ENCODE peak calls at places on chromosomes 2 and 18, in eight cellular contexts. S, W, Y, J, Z, X, L and I are unnamed samples.

GRCh38 chr2:51859260-51859659 is 827.3 kb upstream of the NRXN1 start:
- DNase-seq in S (no peak), W (no peak), Y (no peak), J (no peak), Z (no peak), X (no peak), L (no peak), I (no peak)

GRCh38 chr2:205771063-205771462 is 88.8 kb downstream of the NRP2 start:
- DNase-seq in S (no peak), W (no peak), Y (no peak), J (no peak), Z (no peak), X (peak; percentile 46), L (no peak), I (no peak)

GRCh38 chr2:183868707-183869106 is 729.6 kb upstream of the ZNF804A start:
- DNase-seq in S (no peak), W (no peak), Y (no peak), J (peak; percentile 10), Z (no peak), X (peak; percentile 31), L (no peak), I (no peak)

GRCh38 chr2:241635756-241636155 is 1.2 kb downstream of the THAP4 start:
- DNase-seq in S (no peak), W (no peak), Y (no peak), J (no peak), Z (no peak), X (peak; percentile 35), L (no peak), I (no peak)

GRCh38 chr2:191155608-191156071 is 4.8 kb upstream of the STAT4 start:
- DNase-seq in S (no peak), W (no peak), Y (no peak), J (no peak), Z (peak; percentile 78), X (peak; percentile 68), L (no peak), I (no peak)

GRCh38 chr2:86221066-86221684 is 21.9 kb downstream of the MRPL35 start:
- DNase-seq in S (no peak), W (peak; percentile 67), Y (peak; percentile 48), J (no peak), Z (peak; percentile 73), X (peak; percentile 47), L (peak; percentile 15), I (peak; percentile 53)

GRCh38 chr2:56297671-56298070 is 113.9 kb downstream of the CCDC85A start:
- DNase-seq in S (no peak), W (no peak), Y (no peak), J (no peak), Z (no peak), X (no peak), L (no peak), I (no peak)

GRCh38 chr2:235467586-235467985 is 26.3 kb upstream of the AGAP1 start:
- DNase-seq in S (no peak), W (no peak), Y (no peak), J (no peak), Z (peak; percentile 52), X (peak; percentile 84), L (no peak), I (no peak)

GRCh38 chr2:95054016-95054415 is 28.5 kb downstream of the MAL start:
- DNase-seq in S (no peak), W (no peak), Y (no peak), J (no peak), Z (no peak), X (no peak), L (no peak), I (no peak)

GRCh38 chr2:223560704-223561435 is 41.3 kb downstream of the SCG2 start:
- DNase-seq in S (no peak), W (no peak), Y (no peak), J (no peak), Z (no peak), X (peak; percentile 46), L (no peak), I (no peak)

GRCh38 chr2:176001281-176001902 is 675 bp downstream of the LNPK start:
- DNase-seq in S (peak; percentile 71), W (no peak), Y (peak; percentile 30), J (no peak), Z (peak; percentile 51), X (peak; percentile 64), L (no peak), I (peak; percentile 10)

GRCh38 chr2:99031481-99031880 is 95.5 kb upstream of the CRACDL start:
- DNase-seq in S (no peak), W (no peak), Y (no peak), J (no peak), Z (no peak), X (no peak), L (no peak), I (no peak)

GRCh38 chr2:229713371-229714079 is 830 bp downstream of the DNER start:
- DNase-seq in S (no peak), W (peak; percentile 70), Y (peak; percentile 8), J (no peak), Z (no peak), X (peak; percentile 16), L (no peak), I (no peak)

GRCh38 chr2:37318401-37318800 is 6.2 kb downstream of the PRKD3 start:
- DNase-seq in S (no peak), W (no peak), Y (no peak), J (no peak), Z (peak; percentile 86), X (peak; percentile 90), L (no peak), I (no peak)

GRCh38 chr18:12990662-12990976 is 543 bp upstream of the CEP192 start:
- DNase-seq in S (no peak), W (no peak), Y (no peak), J (no peak), Z (no peak), X (no peak), L (no peak), I (no peak)

GRCh38 chr18:76491436-76491800 is 3.6 kb downstream of the ZNF516 start:
- DNase-seq in S (no peak), W (peak; percentile 85), Y (peak; percentile 87), J (no peak), Z (peak; percentile 65), X (peak; percentile 59), L (peak; percentile 45), I (peak; percentile 81)

GRCh38 chr18:49613141-49613641 is 51.3 kb downstream of the LIPG start:
- DNase-seq in S (no peak), W (peak; percentile 92), Y (no peak), J (peak; percentile 80), Z (no peak), X (no peak), L (no peak), I (no peak)

GRCh38 chr18:7601249-7601620 is 34.1 kb downstream of the PTPRM start:
- DNase-seq in S (no peak), W (no peak), Y (no peak), J (peak; percentile 77), Z (no peak), X (peak; percentile 87), L (no peak), I (no peak)

GRCh38 chr2:72940786-72941185 is 23.5 kb downstream of the EMX1 start:
- DNase-seq in S (no peak), W (no peak), Y (no peak), J (no peak), Z (peak; percentile 33), X (peak; percentile 44), L (no peak), I (no peak)

GRCh38 chr2:9261231-9261883 is 54.7 kb downstream of the ASAP2 start:
- DNase-seq in S (no peak), W (no peak), Y (peak; percentile 66), J (no peak), Z (peak; percentile 95), X (peak; percentile 64), L (no peak), I (no peak)

GRCh38 chr18:69444221-69444620 is 43.5 kb downstream of the DOK6 start:
- DNase-seq in S (no peak), W (no peak), Y (no peak), J (no peak), Z (peak; percentile 0), X (peak; percentile 2), L (no peak), I (no peak)

GRCh38 chr2:119106301-119106897 is 52.2 kb downstream of the C1QL2 start:
- DNase-seq in S (peak; percentile 8), W (peak; percentile 66), Y (no peak), J (no peak), Z (peak; percentile 52), X (peak; percentile 27), L (no peak), I (no peak)

GRCh38 chr2:126879348-126880261 is 19.1 kb upstream of the TEX51 start:
- DNase-seq in S (peak; percentile 36), W (peak; percentile 10), Y (no peak), J (no peak), Z (no peak), X (no peak), L (no peak), I (no peak)

GRCh38 chr2:11201969-11202368 is 46.7 kb downstream of the SLC66A3 start:
- DNase-seq in S (no peak), W (no peak), Y (no peak), J (no peak), Z (no peak), X (no peak), L (no peak), I (no peak)

GRCh38 chr2:216379955-216380354 is 7.7 kb upstream of the MARCHF4 start:
- DNase-seq in S (no peak), W (no peak), Y (no peak), J (no peak), Z (no peak), X (no peak), L (no peak), I (no peak)

GRCh38 chr2:201441409-201441808 is 9.8 kb downstream of the TRAK2 start:
- DNase-seq in S (no peak), W (no peak), Y (no peak), J (no peak), Z (no peak), X (no peak), L (no peak), I (no peak)

GRCh38 chr2:157786663-157787363 is 89.3 kb downstream of the ACVR1 start:
- DNase-seq in S (no peak), W (no peak), Y (no peak), J (no peak), Z (peak; percentile 32), X (no peak), L (no peak), I (no peak)

GRCh38 chr2:59654753-59655152 is 898.7 kb downstream of the BCL11A start:
- DNase-seq in S (no peak), W (no peak), Y (no peak), J (no peak), Z (no peak), X (no peak), L (no peak), I (no peak)

GRCh38 chr2:132936791-132937190 is 266.8 kb upstream of the LYPD1 start:
- DNase-seq in S (no peak), W (no peak), Y (no peak), J (no peak), Z (no peak), X (no peak), L (no peak), I (no peak)

GRCh38 chr2:233940376-233941276 is 23.5 kb downstream of the TRPM8 start:
- DNase-seq in S (no peak), W (no peak), Y (no peak), J (peak; percentile 5), Z (no peak), X (no peak), L (no peak), I (no peak)

GRCh38 chr2:223941579-223942277 is 3.4 kb downstream of the WDFY1 start:
- DNase-seq in S (no peak), W (no peak), Y (no peak), J (no peak), Z (peak; percentile 94), X (peak; percentile 79), L (no peak), I (no peak)

GRCh38 chr2:128421286-128421685 is 102.6 kb upstream of the HS6ST1 start:
- DNase-seq in S (peak; percentile 41), W (peak; percentile 16), Y (peak; percentile 2), J (no peak), Z (no peak), X (no peak), L (no peak), I (peak; percentile 5)

GRCh38 chr18:50058731-50059130 is 136.2 kb downstream of the MYO5B start:
- DNase-seq in S (no peak), W (no peak), Y (no peak), J (no peak), Z (no peak), X (no peak), L (no peak), I (no peak)

GRCh38 chr2:151827564-151828142 is 568 bp downstream of the ARL5A start:
- DNase-seq in S (no peak), W (peak; percentile 38), Y (no peak), J (no peak), Z (peak; percentile 32), X (peak; percentile 33), L (peak; percentile 6), I (peak; percentile 9)